ENCODE peak calls at places on chromosomes 6 and 20, in five cellular contexts. T is SK-MEL-5, U is NCI-H1105 treated with DMSO at 0.1 percent for 48 hours, G is tibial artery, H is ELF-1. E is an unnamed sample.

GRCh38 chr6:14945461-14946210 is 300.2 kb upstream of the JARID2 start:
- DNase-seq in U (no peak), T (no peak), G (no peak), H (no peak), E (no peak)

GRCh38 chr6:23637296-23637695 is 488.7 kb upstream of the NRSN1 start:
- DNase-seq in U (no peak), G (no peak), T (no peak), H (no peak), E (no peak)

GRCh38 chr6:106872044-106872443 is 102.5 kb downstream of the CD24 start:
- DNase-seq in H (peak; percentile 50), T (no peak), U (no peak), G (no peak), E (no peak)

GRCh38 chr20:4713401-4713800 is 8.3 kb upstream of the PRND start:
- DNase-seq in U (no peak), H (no peak), T (no peak), G (no peak), E (no peak)

GRCh38 chr6:55886185-55886836 is 10.9 kb upstream of the BMP5 start:
- DNase-seq in G (no peak), H (no peak), U (peak; percentile 40), T (peak; percentile 56), E (no peak)

GRCh38 chr20:64077094-64077493 is 2.2 kb downstream of the RGS19 start:
- DNase-seq in H (no peak), T (no peak), U (no peak), G (no peak), E (no peak)

GRCh38 chr6:14693301-14694192 is 552.3 kb upstream of the JARID2 start:
- DNase-seq in T (no peak), H (peak; percentile 75), G (no peak), U (no peak), E (no peak)

GRCh38 chr6:13152804-13153203 is 175.5 kb downstream of the TBC1D7 start:
- DNase-seq in H (peak; percentile 28), U (no peak), G (no peak), T (no peak), E (no peak)

GRCh38 chr6:44542401-44543116 is 155.1 kb downstream of the CDC5L start:
- DNase-seq in H (peak; percentile 73), U (no peak), G (peak; percentile 58), T (no peak), E (no peak)

GRCh38 chr20:14544688-14545087 is 207.3 kb upstream of the FLRT3 start:
- DNase-seq in G (no peak), H (no peak), U (no peak), T (no peak), E (no peak)